ENCODE peak calls at places on chromosomes 12 and 14, in five cellular contexts. P, R, Q, A and H are unnamed samples.

GRCh38 chr14:81430284-81430683 is 30.2 kb upstream of the STON2 start:
- DNase-seq in P (no peak), R (no peak), Q (no peak), A (no peak), H (no peak)

GRCh38 chr12:70853326-70853725 is 67.2 kb downstream of the PTPRR start:
- DNase-seq in P (no peak), R (no peak), Q (no peak), A (no peak), H (no peak)

GRCh38 chr12:109910969-109911348 is 10.9 kb downstream of the TCHP start:
- DNase-seq in P (peak), R (peak), Q (no peak), A (no peak), H (no peak)

GRCh38 chr12:10128687-10129086 is 1.3 kb downstream of the CLEC7A start:
- DNase-seq in P (no peak), R (no peak), Q (no peak), A (no peak), H (no peak)

GRCh38 chr14:32077081-32078029 is at the start of gene ARHGAP5:
- DNase-seq in P (peak), R (peak), Q (peak), A (peak), H (no peak)

GRCh38 chr12:40473979-40474378 is 218.3 kb upstream of the CNTN1 start:
- DNase-seq in P (no peak), R (no peak), Q (no peak), A (no peak), H (no peak)

GRCh38 chr12:9331218-9331626 is 123.0 kb upstream of the PZP start:
- DNase-seq in P (peak), R (peak), Q (peak), A (peak), H (peak)

GRCh38 chr14:75323571-75323970 is 44.9 kb downstream of the FOS start:
- DNase-seq in P (no peak), R (no peak), Q (no peak), A (no peak), H (no peak)

GRCh38 chr12:50556273-50556672 is 51.5 kb downstream of the DIP2B start:
- DNase-seq in P (no peak), R (no peak), Q (no peak), A (no peak), H (no peak)

GRCh38 chr12:113259499-113259953 is 38.3 kb downstream of the TPCN1 start:
- DNase-seq in P (no peak), R (no peak), Q (no peak), A (no peak), H (no peak)

GRCh38 chr12:77888611-77889010 is 57.9 kb downstream of the NAV3 start:
- DNase-seq in P (no peak), R (peak), Q (no peak), A (no peak), H (peak)

GRCh38 chr12:127284870-127285431 is 982.0 kb upstream of the TMEM132C start:
- DNase-seq in P (no peak), R (peak), Q (no peak), A (no peak), H (no peak)

GRCh38 chr12:64389154-64389553 is 1.4 kb downstream of the C12orf56 start:
- DNase-seq in P (no peak), R (no peak), Q (no peak), A (no peak), H (no peak)

GRCh38 chr12:96858162-96858561 is 48.9 kb upstream of the NEDD1 start:
- DNase-seq in P (no peak), R (no peak), Q (no peak), A (no peak), H (no peak)